ENCODE peak calls at places on chromosomes 16 and 17, in six cellular contexts. One of them, this sample, is unnamed.
A peak's percentile ranks its signal among the peaks of the same experiment; 100 is the strongest.

GRCh38 chr16:67774457-67774853 is 31.9 kb downstream of the RANBP10 start:
- ATAC-seq in HepG2: peak; percentile 46
- ATAC-seq in K562: peak; percentile 16
- ATAC-seq in GM12878: no peak
- ATAC-seq in A549: no peak
- ATAC-seq in upper lobe of left lung: no peak
- ATAC-seq in this sample: no peak

GRCh38 chr17:71987634-71988033 is 133.2 kb upstream of the SOX9 start:
- ATAC-seq in HepG2: no peak
- ATAC-seq in K562: no peak
- ATAC-seq in GM12878: peak; percentile 90
- ATAC-seq in A549: no peak
- ATAC-seq in upper lobe of left lung: no peak
- ATAC-seq in this sample: no peak

GRCh38 chr16:585351-585750 is 4.5 kb upstream of the RAB40C start:
- ATAC-seq in HepG2: peak; percentile 44
- ATAC-seq in K562: no peak
- ATAC-seq in GM12878: no peak
- ATAC-seq in A549: peak; percentile 1
- ATAC-seq in upper lobe of left lung: no peak
- ATAC-seq in this sample: no peak

GRCh38 chr17:39063681-39064069 is 87.8 kb downstream of the PLXDC1 start:
- ATAC-seq in HepG2: no peak
- ATAC-seq in K562: no peak
- ATAC-seq in GM12878: no peak
- ATAC-seq in A549: no peak
- ATAC-seq in upper lobe of left lung: no peak
- ATAC-seq in this sample: no peak

GRCh38 chr16:16782153-16782552 is 403.2 kb downstream of the NPIPA7 start:
- ATAC-seq in HepG2: no peak
- ATAC-seq in K562: peak; percentile 64
- ATAC-seq in GM12878: no peak
- ATAC-seq in A549: no peak
- ATAC-seq in upper lobe of left lung: no peak
- ATAC-seq in this sample: no peak

GRCh38 chr16:19434584-19434983 is 16.9 kb downstream of the TMC5 start:
- ATAC-seq in HepG2: no peak
- ATAC-seq in K562: no peak
- ATAC-seq in GM12878: no peak
- ATAC-seq in A549: no peak
- ATAC-seq in upper lobe of left lung: no peak
- ATAC-seq in this sample: no peak

GRCh38 chr17:1164935-1165556 is 14.7 kb downstream of the ABR start:
- ATAC-seq in HepG2: peak; percentile 40
- ATAC-seq in K562: no peak
- ATAC-seq in GM12878: peak; percentile 82
- ATAC-seq in A549: peak; percentile 48
- ATAC-seq in upper lobe of left lung: no peak
- ATAC-seq in this sample: peak; percentile 63

GRCh38 chr16:709651-710499 is 4.3 kb upstream of the FBXL16 start:
- ATAC-seq in HepG2: no peak
- ATAC-seq in K562: peak; percentile 64
- ATAC-seq in GM12878: no peak
- ATAC-seq in A549: peak; percentile 7
- ATAC-seq in upper lobe of left lung: no peak
- ATAC-seq in this sample: no peak

GRCh38 chr17:61401280-61402072 is 1.8 kb downstream of the TBX2 start:
- ATAC-seq in HepG2: no peak
- ATAC-seq in K562: no peak
- ATAC-seq in GM12878: no peak
- ATAC-seq in A549: no peak
- ATAC-seq in upper lobe of left lung: no peak
- ATAC-seq in this sample: no peak

GRCh38 chr17:10697092-10698081 is at the start of the genes ADPRM and SCO1:
- ATAC-seq in HepG2: peak; percentile 99
- ATAC-seq in K562: peak; percentile 99
- ATAC-seq in GM12878: peak; percentile 98
- ATAC-seq in A549: peak; percentile 100
- ATAC-seq in upper lobe of left lung: peak; percentile 99
- ATAC-seq in this sample: peak; percentile 98

GRCh38 chr16:29990033-29990432 is 5.4 kb downstream of the HIRIP3 start:
- ATAC-seq in HepG2: no peak
- ATAC-seq in K562: no peak
- ATAC-seq in GM12878: no peak
- ATAC-seq in A549: no peak
- ATAC-seq in upper lobe of left lung: no peak
- ATAC-seq in this sample: no peak

GRCh38 chr17:74579910-74580309 is 12.2 kb downstream of the CD300LD start:
- ATAC-seq in HepG2: no peak
- ATAC-seq in K562: no peak
- ATAC-seq in GM12878: no peak
- ATAC-seq in A549: no peak
- ATAC-seq in upper lobe of left lung: peak; percentile 8
- ATAC-seq in this sample: no peak

GRCh38 chr17:82173351-82174041 is 39.1 kb downstream of the CCDC57 start:
- ATAC-seq in HepG2: no peak
- ATAC-seq in K562: peak; percentile 59
- ATAC-seq in GM12878: no peak
- ATAC-seq in A549: peak; percentile 28
- ATAC-seq in upper lobe of left lung: no peak
- ATAC-seq in this sample: no peak

GRCh38 chr17:57478851-57479250 is 222.5 kb downstream of the MSI2 start:
- ATAC-seq in HepG2: no peak
- ATAC-seq in K562: no peak
- ATAC-seq in GM12878: no peak
- ATAC-seq in A549: no peak
- ATAC-seq in upper lobe of left lung: no peak
- ATAC-seq in this sample: no peak

GRCh38 chr17:79845601-79845949 is 6.3 kb upstream of the CBX4 start:
- ATAC-seq in HepG2: peak; percentile 21
- ATAC-seq in K562: peak; percentile 97
- ATAC-seq in GM12878: no peak
- ATAC-seq in A549: peak; percentile 60
- ATAC-seq in upper lobe of left lung: peak; percentile 71
- ATAC-seq in this sample: peak; percentile 17

GRCh38 chr16:17591655-17592405 is 121.1 kb upstream of the XYLT1 start:
- ATAC-seq in HepG2: no peak
- ATAC-seq in K562: peak; percentile 52
- ATAC-seq in GM12878: no peak
- ATAC-seq in A549: no peak
- ATAC-seq in upper lobe of left lung: no peak
- ATAC-seq in this sample: no peak

GRCh38 chr17:41915566-41915965 is 3.2 kb downstream of the ACLY start:
- ATAC-seq in HepG2: no peak
- ATAC-seq in K562: no peak
- ATAC-seq in GM12878: no peak
- ATAC-seq in A549: no peak
- ATAC-seq in upper lobe of left lung: no peak
- ATAC-seq in this sample: no peak
- TF ChIP-seq EP300 in HepG2: no peak
- TF ChIP-seq EP300 in K562: no peak
- TF ChIP-seq EP300 in GM12878: no peak
- TF ChIP-seq EP300 in A549: no peak
- TF ChIP-seq EP300 in upper lobe of left lung: no peak
- TF ChIP-seq EP300 in this sample: no peak

GRCh38 chr17:41452276-41452675 is 11.5 kb upstream of the KRT38 start:
- ATAC-seq in HepG2: no peak
- ATAC-seq in K562: no peak
- ATAC-seq in GM12878: no peak
- ATAC-seq in A549: no peak
- ATAC-seq in upper lobe of left lung: no peak
- ATAC-seq in this sample: no peak

GRCh38 chr17:41449008-41449407 is 8.2 kb upstream of the KRT38 start:
- ATAC-seq in HepG2: no peak
- ATAC-seq in K562: no peak
- ATAC-seq in GM12878: no peak
- ATAC-seq in A549: no peak
- ATAC-seq in upper lobe of left lung: no peak
- ATAC-seq in this sample: no peak

GRCh38 chr17:41446806-41447205 is 6.0 kb upstream of the KRT38 start:
- ATAC-seq in HepG2: no peak
- ATAC-seq in K562: no peak
- ATAC-seq in GM12878: no peak
- ATAC-seq in A549: no peak
- ATAC-seq in upper lobe of left lung: peak; percentile 46
- ATAC-seq in this sample: no peak

GRCh38 chr17:41451154-41451728 is 10.5 kb upstream of the KRT38 start:
- ATAC-seq in HepG2: no peak
- ATAC-seq in K562: no peak
- ATAC-seq in GM12878: no peak
- ATAC-seq in A549: no peak
- ATAC-seq in upper lobe of left lung: no peak
- ATAC-seq in this sample: no peak

DNA sequence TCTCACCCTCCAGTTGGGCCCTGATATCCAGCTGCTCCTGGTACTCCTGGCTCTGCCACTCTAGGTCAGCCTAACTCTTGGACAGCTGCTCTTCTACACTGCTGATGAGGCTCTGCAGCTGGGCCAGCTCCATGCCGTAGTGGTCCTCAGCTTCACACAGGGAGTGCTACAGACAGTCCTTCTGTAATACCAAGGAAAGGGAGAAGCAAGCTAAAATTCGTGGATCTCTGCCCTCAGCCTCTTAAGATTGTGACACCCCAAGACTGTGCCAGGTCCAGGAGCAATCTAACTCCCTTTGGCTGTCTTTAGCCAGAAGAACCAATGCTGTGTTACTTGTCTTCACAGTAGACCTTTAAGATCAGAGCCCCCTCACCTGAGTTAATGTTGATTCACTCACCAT is 7.7 kb upstream of the KRT38 start:
- ATAC-seq in HepG2: no peak
- ATAC-seq in K562: no peak
- ATAC-seq in GM12878: no peak
- ATAC-seq in A549: no peak
- ATAC-seq in upper lobe of left lung: no peak
- ATAC-seq in this sample: no peak
- H3K9me3 ChIP-seq in HepG2: no peaks in the 10 kb centered on the region
- H3K9me3 ChIP-seq in K562: no peaks in the 10 kb centered on the region
- H3K9me3 ChIP-seq in GM12878: no peaks in the 10 kb centered on the region
- H3K9me3 ChIP-seq in A549: no peaks in the 10 kb centered on the region
- H3K9me3 ChIP-seq in upper lobe of left lung: no peaks in the 10 kb centered on the region
- H3K9me3 ChIP-seq in this sample: no peaks in the 10 kb centered on the region

GRCh38 chr17:12865769-12866168 is 76.5 kb downstream of the ARHGAP44 start:
- ATAC-seq in HepG2: no peak
- ATAC-seq in K562: no peak
- ATAC-seq in GM12878: no peak
- ATAC-seq in A549: no peak
- ATAC-seq in upper lobe of left lung: no peak
- ATAC-seq in this sample: no peak
- TF ChIP-seq EP300 in HepG2: no peak
- TF ChIP-seq EP300 in K562: no peak
- TF ChIP-seq EP300 in GM12878: no peak
- TF ChIP-seq EP300 in A549: no peak
- TF ChIP-seq EP300 in upper lobe of left lung: no peak
- TF ChIP-seq EP300 in this sample: no peak

GRCh38 chr16:35909351-35909954 is 2450.0 kb downstream of the TP53TG3F start:
- ATAC-seq in HepG2: no peak
- ATAC-seq in K562: no peak
- ATAC-seq in GM12878: no peak
- ATAC-seq in A549: no peak
- ATAC-seq in upper lobe of left lung: no peak
- ATAC-seq in this sample: no peak

GRCh38 chr16:35908152-35908551 is 2448.7 kb downstream of the TP53TG3F start:
- ATAC-seq in HepG2: no peak
- ATAC-seq in K562: no peak
- ATAC-seq in GM12878: no peak
- ATAC-seq in A549: no peak
- ATAC-seq in upper lobe of left lung: no peak
- ATAC-seq in this sample: no peak

GRCh38 chr16:35908942-35909341 is 2449.5 kb downstream of the TP53TG3F start:
- ATAC-seq in HepG2: no peak
- ATAC-seq in K562: no peak
- ATAC-seq in GM12878: no peak
- ATAC-seq in A549: no peak
- ATAC-seq in upper lobe of left lung: no peak
- ATAC-seq in this sample: no peak

GRCh38 chr16:35911899-35912298 is 2452.5 kb downstream of the TP53TG3F start:
- ATAC-seq in HepG2: no peak
- ATAC-seq in K562: no peak
- ATAC-seq in GM12878: no peak
- ATAC-seq in A549: no peak
- ATAC-seq in upper lobe of left lung: no peak
- ATAC-seq in this sample: no peak

DNA sequence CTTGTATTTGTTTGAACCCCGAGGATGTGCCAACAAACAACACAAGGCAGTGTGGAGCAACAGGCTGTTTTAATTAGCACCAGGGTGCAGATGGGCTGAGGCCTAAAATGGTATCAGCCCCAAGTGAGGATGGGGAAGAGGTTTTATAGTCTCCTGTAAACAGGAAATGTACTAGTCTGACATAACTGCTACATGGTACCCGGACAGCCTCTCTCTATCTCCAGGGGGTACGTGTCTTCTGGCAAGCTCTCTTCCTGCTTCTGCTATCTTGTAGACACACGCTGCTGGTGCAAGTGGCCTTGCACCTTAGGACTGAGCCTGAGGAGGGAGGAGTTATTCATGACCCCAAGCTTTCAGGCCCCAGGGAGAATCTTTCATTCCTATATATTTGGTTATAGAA is 2451.0 kb downstream of the TP53TG3F start:
- ATAC-seq in HepG2: no peak
- ATAC-seq in K562: no peak
- ATAC-seq in GM12878: no peak
- ATAC-seq in A549: no peak
- ATAC-seq in upper lobe of left lung: no peak
- ATAC-seq in this sample: no peak
- H3K9me3 ChIP-seq in HepG2: peaks cover 100% of the 10 kb centered on the region
- H3K9me3 ChIP-seq in K562: no peaks in the 10 kb centered on the region
- H3K9me3 ChIP-seq in GM12878: no peaks in the 10 kb centered on the region
- H3K9me3 ChIP-seq in A549: peaks cover 6% of the 10 kb centered on the region
- H3K9me3 ChIP-seq in upper lobe of left lung: no peaks in the 10 kb centered on the region
- H3K9me3 ChIP-seq in this sample: no peaks in the 10 kb centered on the region

DNA sequence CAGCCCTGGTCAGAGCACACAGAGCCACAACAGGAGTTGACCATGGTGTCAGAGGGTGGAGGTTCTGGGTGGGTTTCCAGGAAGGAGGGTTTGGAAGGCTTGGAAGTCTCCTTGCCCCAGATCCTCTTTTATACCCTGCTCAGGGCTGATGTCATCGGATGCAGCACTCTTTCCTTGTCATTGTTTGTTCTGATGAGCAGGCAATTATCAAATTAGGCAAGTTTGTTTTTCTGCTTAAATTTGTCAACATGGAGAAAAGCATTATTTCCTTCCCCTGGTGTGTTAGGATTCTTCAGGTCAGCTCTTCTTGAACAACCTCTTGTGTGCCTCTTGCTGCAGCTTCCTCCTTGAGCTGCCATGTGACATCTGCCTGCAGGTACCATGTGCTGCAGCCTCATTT is at the start of gene KRTAP4-4:
- ATAC-seq in HepG2: no peak
- ATAC-seq in K562: no peak
- ATAC-seq in GM12878: no peak
- ATAC-seq in A549: no peak
- ATAC-seq in upper lobe of left lung: no peak
- ATAC-seq in this sample: no peak
- TF ChIP-seq EP300 in HepG2: no peak
- TF ChIP-seq EP300 in K562: no peak
- TF ChIP-seq EP300 in GM12878: no peak
- TF ChIP-seq EP300 in A549: no peak
- TF ChIP-seq EP300 in upper lobe of left lung: no peak
- TF ChIP-seq EP300 in this sample: no peak

This sample was measured in gastroesophageal sphincter.